ENCODE peak calls at places on chromosomes 13 and 19, in seven cellular contexts. One of them, this sample, is unnamed.

GRCh38 chr19:1275976-1276619 is 768 bp downstream of the FAM174C start:
- DNase-seq in breast epithelium: no peak
- DNase-seq in effector CD4-positive, alpha-beta T cell: no peak
- DNase-seq in RPMI8226: no peak
- DNase-seq in stimulated activated CD4-positive, alpha-beta T cell treated with anti-CD3 and anti-CD28 coated beads, Interleukin-2, amount 100 ng/mL, for 48 hours: no peak
- DNase-seq in naive thymus-derived CD8-positive, alpha-beta T cell: no peak
- DNase-seq in EH: no peak
- DNase-seq in this sample: no peak

GRCh38 chr13:113882266-113882627 is 18.4 kb upstream of the GAS6 start:
- DNase-seq in naive thymus-derived CD8-positive, alpha-beta T cell: no peak
- DNase-seq in EH: no peak
- DNase-seq in effector CD4-positive, alpha-beta T cell: no peak
- DNase-seq in breast epithelium: no peak
- DNase-seq in RPMI8226: peak; percentile 64
- DNase-seq in stimulated activated CD4-positive, alpha-beta T cell treated with anti-CD3 and anti-CD28 coated beads, Interleukin-2, amount 100 ng/mL, for 48 hours: no peak
- DNase-seq in this sample: no peak

GRCh38 chr13:50069255-50069654 is 54.0 kb downstream of the KCNRG start:
- DNase-seq in effector CD4-positive, alpha-beta T cell: no peak
- DNase-seq in RPMI8226: no peak
- DNase-seq in breast epithelium: no peak
- DNase-seq in stimulated activated CD4-positive, alpha-beta T cell treated with anti-CD3 and anti-CD28 coated beads, Interleukin-2, amount 100 ng/mL, for 48 hours: no peak
- DNase-seq in naive thymus-derived CD8-positive, alpha-beta T cell: no peak
- DNase-seq in EH: peak; percentile 46
- DNase-seq in this sample: no peak

GRCh38 chr13:98508280-98509074 is 68.4 kb downstream of the STK24 start:
- DNase-seq in naive thymus-derived CD8-positive, alpha-beta T cell: no peak
- DNase-seq in RPMI8226: no peak
- DNase-seq in stimulated activated CD4-positive, alpha-beta T cell treated with anti-CD3 and anti-CD28 coated beads, Interleukin-2, amount 100 ng/mL, for 48 hours: no peak
- DNase-seq in breast epithelium: no peak
- DNase-seq in EH: peak; percentile 86
- DNase-seq in effector CD4-positive, alpha-beta T cell: no peak
- DNase-seq in this sample: no peak

GRCh38 chr19:36139473-36140288 is at the start of gene CAPNS1:
- DNase-seq in stimulated activated CD4-positive, alpha-beta T cell treated with anti-CD3 and anti-CD28 coated beads, Interleukin-2, amount 100 ng/mL, for 48 hours: peak; percentile 89
- DNase-seq in EH: peak; percentile 96
- DNase-seq in effector CD4-positive, alpha-beta T cell: peak; percentile 87
- DNase-seq in RPMI8226: peak; percentile 92
- DNase-seq in breast epithelium: peak; percentile 96
- DNase-seq in naive thymus-derived CD8-positive, alpha-beta T cell: peak; percentile 90
- DNase-seq in this sample: peak; percentile 94

GRCh38 chr13:104408733-104409132 is 1342.5 kb upstream of the SLC10A2 start:
- DNase-seq in breast epithelium: no peak
- DNase-seq in stimulated activated CD4-positive, alpha-beta T cell treated with anti-CD3 and anti-CD28 coated beads, Interleukin-2, amount 100 ng/mL, for 48 hours: no peak
- DNase-seq in RPMI8226: no peak
- DNase-seq in EH: no peak
- DNase-seq in naive thymus-derived CD8-positive, alpha-beta T cell: no peak
- DNase-seq in effector CD4-positive, alpha-beta T cell: no peak
- DNase-seq in this sample: no peak

GRCh38 chr13:78022164-78022877 is 103.7 kb upstream of the EDNRB start:
- DNase-seq in naive thymus-derived CD8-positive, alpha-beta T cell: peak; percentile 37
- DNase-seq in EH: peak; percentile 57
- DNase-seq in breast epithelium: no peak
- DNase-seq in effector CD4-positive, alpha-beta T cell: no peak
- DNase-seq in RPMI8226: peak; percentile 70
- DNase-seq in stimulated activated CD4-positive, alpha-beta T cell treated with anti-CD3 and anti-CD28 coated beads, Interleukin-2, amount 100 ng/mL, for 48 hours: peak; percentile 11
- DNase-seq in this sample: no peak

GRCh38 chr13:39676315-39676876 is 20.9 kb downstream of the COG6 start:
- DNase-seq in effector CD4-positive, alpha-beta T cell: peak; percentile 20
- DNase-seq in stimulated activated CD4-positive, alpha-beta T cell treated with anti-CD3 and anti-CD28 coated beads, Interleukin-2, amount 100 ng/mL, for 48 hours: peak; percentile 20
- DNase-seq in breast epithelium: no peak
- DNase-seq in EH: peak; percentile 58
- DNase-seq in naive thymus-derived CD8-positive, alpha-beta T cell: no peak
- DNase-seq in RPMI8226: peak; percentile 41
- DNase-seq in this sample: peak; percentile 2

GRCh38 chr13:106372199-106373160 is 163.0 kb downstream of the EFNB2 start:
- DNase-seq in breast epithelium: no peak
- DNase-seq in EH: peak; percentile 90
- DNase-seq in effector CD4-positive, alpha-beta T cell: no peak
- DNase-seq in naive thymus-derived CD8-positive, alpha-beta T cell: no peak
- DNase-seq in stimulated activated CD4-positive, alpha-beta T cell treated with anti-CD3 and anti-CD28 coated beads, Interleukin-2, amount 100 ng/mL, for 48 hours: no peak
- DNase-seq in RPMI8226: no peak
- DNase-seq in this sample: no peak

GRCh38 chr13:45295536-45295935 is 45.4 kb downstream of the TPT1 start:
- DNase-seq in naive thymus-derived CD8-positive, alpha-beta T cell: no peak
- DNase-seq in effector CD4-positive, alpha-beta T cell: no peak
- DNase-seq in breast epithelium: no peak
- DNase-seq in EH: no peak
- DNase-seq in stimulated activated CD4-positive, alpha-beta T cell treated with anti-CD3 and anti-CD28 coated beads, Interleukin-2, amount 100 ng/mL, for 48 hours: no peak
- DNase-seq in RPMI8226: no peak
- DNase-seq in this sample: no peak

GRCh38 chr13:51619614-51620013 is 35.4 kb downstream of the WDFY2 start:
- DNase-seq in effector CD4-positive, alpha-beta T cell: no peak
- DNase-seq in RPMI8226: no peak
- DNase-seq in EH: peak; percentile 87
- DNase-seq in breast epithelium: no peak
- DNase-seq in stimulated activated CD4-positive, alpha-beta T cell treated with anti-CD3 and anti-CD28 coated beads, Interleukin-2, amount 100 ng/mL, for 48 hours: no peak
- DNase-seq in naive thymus-derived CD8-positive, alpha-beta T cell: no peak
- DNase-seq in this sample: no peak

GRCh38 chr19:38375748-38376147 is 1.4 kb downstream of the PSMD8 start:
- DNase-seq in RPMI8226: no peak
- DNase-seq in naive thymus-derived CD8-positive, alpha-beta T cell: no peak
- DNase-seq in breast epithelium: no peak
- DNase-seq in effector CD4-positive, alpha-beta T cell: no peak
- DNase-seq in EH: peak; percentile 67
- DNase-seq in stimulated activated CD4-positive, alpha-beta T cell treated with anti-CD3 and anti-CD28 coated beads, Interleukin-2, amount 100 ng/mL, for 48 hours: no peak
- DNase-seq in this sample: no peak

GRCh38 chr13:67438465-67438864 is 208.3 kb upstream of the PCDH9 start:
- DNase-seq in effector CD4-positive, alpha-beta T cell: no peak
- DNase-seq in naive thymus-derived CD8-positive, alpha-beta T cell: no peak
- DNase-seq in breast epithelium: no peak
- DNase-seq in stimulated activated CD4-positive, alpha-beta T cell treated with anti-CD3 and anti-CD28 coated beads, Interleukin-2, amount 100 ng/mL, for 48 hours: no peak
- DNase-seq in EH: no peak
- DNase-seq in RPMI8226: no peak
- DNase-seq in this sample: no peak

GRCh38 chr13:107119989-107120881 is 552.3 kb upstream of the ARGLU1 start:
- DNase-seq in EH: no peak
- DNase-seq in naive thymus-derived CD8-positive, alpha-beta T cell: no peak
- DNase-seq in stimulated activated CD4-positive, alpha-beta T cell treated with anti-CD3 and anti-CD28 coated beads, Interleukin-2, amount 100 ng/mL, for 48 hours: no peak
- DNase-seq in breast epithelium: no peak
- DNase-seq in RPMI8226: no peak
- DNase-seq in effector CD4-positive, alpha-beta T cell: no peak
- DNase-seq in this sample: no peak

GRCh38 chr19:49231389-49231788 is 73.8 kb downstream of the TRPM4 start:
- DNase-seq in naive thymus-derived CD8-positive, alpha-beta T cell: no peak
- DNase-seq in EH: no peak
- DNase-seq in RPMI8226: no peak
- DNase-seq in stimulated activated CD4-positive, alpha-beta T cell treated with anti-CD3 and anti-CD28 coated beads, Interleukin-2, amount 100 ng/mL, for 48 hours: no peak
- DNase-seq in breast epithelium: no peak
- DNase-seq in effector CD4-positive, alpha-beta T cell: no peak
- DNase-seq in this sample: no peak

GRCh38 chr13:98155475-98156111 is 12.7 kb downstream of the FARP1 start:
- DNase-seq in stimulated activated CD4-positive, alpha-beta T cell treated with anti-CD3 and anti-CD28 coated beads, Interleukin-2, amount 100 ng/mL, for 48 hours: no peak
- DNase-seq in EH: peak; percentile 82
- DNase-seq in effector CD4-positive, alpha-beta T cell: no peak
- DNase-seq in breast epithelium: no peak
- DNase-seq in RPMI8226: no peak
- DNase-seq in naive thymus-derived CD8-positive, alpha-beta T cell: no peak
- DNase-seq in this sample: no peak

GRCh38 chr19:23285948-23286347 is 35.8 kb upstream of the ZNF724 start:
- DNase-seq in RPMI8226: no peak
- DNase-seq in breast epithelium: no peak
- DNase-seq in stimulated activated CD4-positive, alpha-beta T cell treated with anti-CD3 and anti-CD28 coated beads, Interleukin-2, amount 100 ng/mL, for 48 hours: no peak
- DNase-seq in EH: no peak
- DNase-seq in naive thymus-derived CD8-positive, alpha-beta T cell: no peak
- DNase-seq in effector CD4-positive, alpha-beta T cell: no peak
- DNase-seq in this sample: no peak

GRCh38 chr13:113928701-113929627 is 44.9 kb downstream of the C13orf46 start:
- DNase-seq in naive thymus-derived CD8-positive, alpha-beta T cell: no peak
- DNase-seq in effector CD4-positive, alpha-beta T cell: no peak
- DNase-seq in EH: peak; percentile 93
- DNase-seq in stimulated activated CD4-positive, alpha-beta T cell treated with anti-CD3 and anti-CD28 coated beads, Interleukin-2, amount 100 ng/mL, for 48 hours: no peak
- DNase-seq in RPMI8226: no peak
- DNase-seq in breast epithelium: peak; percentile 79
- DNase-seq in this sample: no peak

GRCh38 chr13:45783346-45784043 is 68.1 kb downstream of the SIAH3 start:
- DNase-seq in breast epithelium: no peak
- DNase-seq in EH: no peak
- DNase-seq in effector CD4-positive, alpha-beta T cell: no peak
- DNase-seq in RPMI8226: no peak
- DNase-seq in stimulated activated CD4-positive, alpha-beta T cell treated with anti-CD3 and anti-CD28 coated beads, Interleukin-2, amount 100 ng/mL, for 48 hours: no peak
- DNase-seq in naive thymus-derived CD8-positive, alpha-beta T cell: no peak
- DNase-seq in this sample: no peak

GRCh38 chr13:24228852-24229458 is 68.4 kb downstream of the SPATA13 start:
- DNase-seq in RPMI8226: peak; percentile 57
- DNase-seq in breast epithelium: no peak
- DNase-seq in naive thymus-derived CD8-positive, alpha-beta T cell: no peak
- DNase-seq in effector CD4-positive, alpha-beta T cell: peak; percentile 28
- DNase-seq in EH: peak; percentile 67
- DNase-seq in stimulated activated CD4-positive, alpha-beta T cell treated with anti-CD3 and anti-CD28 coated beads, Interleukin-2, amount 100 ng/mL, for 48 hours: no peak
- DNase-seq in this sample: no peak

GRCh38 chr13:79543883-79544282 is 62.9 kb downstream of the NDFIP2 start:
- DNase-seq in naive thymus-derived CD8-positive, alpha-beta T cell: no peak
- DNase-seq in RPMI8226: no peak
- DNase-seq in breast epithelium: no peak
- DNase-seq in EH: no peak
- DNase-seq in effector CD4-positive, alpha-beta T cell: no peak
- DNase-seq in stimulated activated CD4-positive, alpha-beta T cell treated with anti-CD3 and anti-CD28 coated beads, Interleukin-2, amount 100 ng/mL, for 48 hours: no peak
- DNase-seq in this sample: no peak

GRCh38 chr13:32585625-32586021 is 629 bp upstream of the PDS5B start:
- DNase-seq in naive thymus-derived CD8-positive, alpha-beta T cell: no peak
- DNase-seq in EH: peak; percentile 41
- DNase-seq in effector CD4-positive, alpha-beta T cell: no peak
- DNase-seq in RPMI8226: no peak
- DNase-seq in stimulated activated CD4-positive, alpha-beta T cell treated with anti-CD3 and anti-CD28 coated beads, Interleukin-2, amount 100 ng/mL, for 48 hours: no peak
- DNase-seq in breast epithelium: no peak
- DNase-seq in this sample: no peak

GRCh38 chr19:36997152-36997842 is 80.9 kb upstream of the ZNF420 start:
- DNase-seq in RPMI8226: no peak
- DNase-seq in stimulated activated CD4-positive, alpha-beta T cell treated with anti-CD3 and anti-CD28 coated beads, Interleukin-2, amount 100 ng/mL, for 48 hours: no peak
- DNase-seq in naive thymus-derived CD8-positive, alpha-beta T cell: no peak
- DNase-seq in breast epithelium: no peak
- DNase-seq in EH: no peak
- DNase-seq in effector CD4-positive, alpha-beta T cell: no peak
- DNase-seq in this sample: no peak

GRCh38 chr13:80716610-80717081 is 375.7 kb upstream of the SPRY2 start:
- DNase-seq in naive thymus-derived CD8-positive, alpha-beta T cell: no peak
- DNase-seq in EH: no peak
- DNase-seq in RPMI8226: peak; percentile 3
- DNase-seq in effector CD4-positive, alpha-beta T cell: no peak
- DNase-seq in breast epithelium: no peak
- DNase-seq in stimulated activated CD4-positive, alpha-beta T cell treated with anti-CD3 and anti-CD28 coated beads, Interleukin-2, amount 100 ng/mL, for 48 hours: no peak
- DNase-seq in this sample: no peak

GRCh38 chr13:31774186-31774585 is 34.9 kb downstream of the RXFP2 start:
- DNase-seq in effector CD4-positive, alpha-beta T cell: no peak
- DNase-seq in stimulated activated CD4-positive, alpha-beta T cell treated with anti-CD3 and anti-CD28 coated beads, Interleukin-2, amount 100 ng/mL, for 48 hours: no peak
- DNase-seq in naive thymus-derived CD8-positive, alpha-beta T cell: no peak
- DNase-seq in breast epithelium: no peak
- DNase-seq in RPMI8226: no peak
- DNase-seq in EH: peak; percentile 25
- DNase-seq in this sample: no peak

GRCh38 chr13:99871249-99871898 is 100.2 kb downstream of the ZIC5 start:
- DNase-seq in stimulated activated CD4-positive, alpha-beta T cell treated with anti-CD3 and anti-CD28 coated beads, Interleukin-2, amount 100 ng/mL, for 48 hours: no peak
- DNase-seq in EH: no peak
- DNase-seq in breast epithelium: no peak
- DNase-seq in naive thymus-derived CD8-positive, alpha-beta T cell: no peak
- DNase-seq in effector CD4-positive, alpha-beta T cell: no peak
- DNase-seq in RPMI8226: no peak
- DNase-seq in this sample: peak; percentile 16

GRCh38 chr19:20413705-20414104 is 151.9 kb downstream of the ZNF737 start:
- DNase-seq in breast epithelium: no peak
- DNase-seq in stimulated activated CD4-positive, alpha-beta T cell treated with anti-CD3 and anti-CD28 coated beads, Interleukin-2, amount 100 ng/mL, for 48 hours: no peak
- DNase-seq in effector CD4-positive, alpha-beta T cell: no peak
- DNase-seq in RPMI8226: no peak
- DNase-seq in EH: no peak
- DNase-seq in naive thymus-derived CD8-positive, alpha-beta T cell: no peak
- DNase-seq in this sample: no peak

GRCh38 chr19:10289167-10289835 is 451 bp upstream of the ICAM5 start:
- DNase-seq in RPMI8226: peak; percentile 96
- DNase-seq in effector CD4-positive, alpha-beta T cell: peak; percentile 48
- DNase-seq in breast epithelium: no peak
- DNase-seq in EH: peak; percentile 79
- DNase-seq in naive thymus-derived CD8-positive, alpha-beta T cell: peak; percentile 39
- DNase-seq in stimulated activated CD4-positive, alpha-beta T cell treated with anti-CD3 and anti-CD28 coated beads, Interleukin-2, amount 100 ng/mL, for 48 hours: peak; percentile 60
- DNase-seq in this sample: no peak

GRCh38 chr13:106176103-106176502 is 359.4 kb downstream of the EFNB2 start:
- DNase-seq in breast epithelium: no peak
- DNase-seq in EH: peak; percentile 88
- DNase-seq in effector CD4-positive, alpha-beta T cell: no peak
- DNase-seq in RPMI8226: no peak
- DNase-seq in naive thymus-derived CD8-positive, alpha-beta T cell: no peak
- DNase-seq in stimulated activated CD4-positive, alpha-beta T cell treated with anti-CD3 and anti-CD28 coated beads, Interleukin-2, amount 100 ng/mL, for 48 hours: no peak
- DNase-seq in this sample: no peak

This sample was measured in NCI-H2029.